ENCODE peak calls at places on chromosomes 11 and 22, in nine cellular contexts. P is IMR-90; V is NCI-H69; H is stimulated activated CD4-positive, alpha-beta T cell treated with anti-CD3 and anti-CD28 coated beads, Interleukin-4, amount 100 ng/mL, for 24 hours; R is hepatic stellate cell; Q is AG09319; K is body of pancreas; U is heart left ventricle; L is posterior cingulate gyrus. G is an unnamed sample.

GRCh38 chr11:69914286-69915150 is 95.3 kb upstream of the FGF3 start:
- DNase-seq in P (no peak), V (no peak), H (no peak), R (no peak), Q (no peak), K (no peak), U (no peak), L (no peak), G (no peak)

GRCh38 chr11:94910779-94911178 is 62.6 kb downstream of the CWC15 start:
- DNase-seq in P (peak), V (no peak), H (no peak), R (no peak), Q (peak), K (no peak), U (no peak), L (no peak), G (no peak)

GRCh38 chr11:26841818-26842457 is 120.1 kb upstream of the SLC5A12 start:
- DNase-seq in P (peak), V (no peak), H (no peak), R (no peak), Q (no peak), K (no peak), U (no peak), L (no peak), G (no peak)

GRCh38 chr11:61691378-61692156 is 11.4 kb downstream of the DAGLA start:
- DNase-seq in P (no peak), V (peak), H (no peak), R (no peak), Q (no peak), K (no peak), U (no peak), L (no peak), G (no peak)

GRCh38 chr11:65206441-65206841 is 24.7 kb downstream of the CAPN1 start:
- DNase-seq in P (no peak), V (no peak), H (no peak), R (no peak), Q (no peak), K (no peak), U (no peak), L (no peak), G (no peak)

GRCh38 chr11:7254731-7255291 is 3.1 kb downstream of the SYT9 start:
- DNase-seq in P (no peak), V (no peak), H (no peak), R (no peak), Q (no peak), K (no peak), U (no peak), L (no peak), G (no peak)

GRCh38 chr11:1296287-1296686 is 13.1 kb downstream of the TOLLIP start:
- DNase-seq in P (no peak), V (no peak), H (no peak), R (no peak), Q (no peak), K (no peak), U (no peak), L (no peak), G (no peak)

GRCh38 chr11:75264356-75264755 is 23.8 kb downstream of the TPBGL start:
- DNase-seq in P (no peak), V (no peak), H (no peak), R (no peak), Q (no peak), K (no peak), U (no peak), L (no peak), G (no peak)

GRCh38 chr11:94583213-94583884 is 16.2 kb downstream of the PIWIL4 start:
- DNase-seq in P (no peak), V (peak), H (no peak), R (no peak), Q (no peak), K (no peak), U (no peak), L (no peak), G (no peak)

GRCh38 chr11:99446400-99446799 is 425.7 kb downstream of the CNTN5 start:
- DNase-seq in P (no peak), V (no peak), H (no peak), R (no peak), Q (no peak), K (no peak), U (no peak), L (no peak), G (no peak)

GRCh38 chr22:36587289-36588154 is 58.6 kb upstream of the EIF3D start:
- DNase-seq in P (peak), V (no peak), H (no peak), R (peak), Q (peak), K (no peak), U (no peak), L (no peak), G (no peak)

GRCh38 chr11:59766542-59766941 is 11.4 kb downstream of the STX3 start:
- DNase-seq in P (no peak), V (no peak), H (no peak), R (no peak), Q (no peak), K (peak), U (no peak), L (no peak), G (no peak)

GRCh38 chr11:27933992-27934829 is 173.7 kb downstream of the KIF18A start:
- DNase-seq in P (peak), V (peak), H (no peak), R (peak), Q (no peak), K (no peak), U (no peak), L (no peak), G (peak)

GRCh38 chr11:70590356-70590991 is 192.1 kb downstream of the CTTN start:
- DNase-seq in P (no peak), V (peak), H (no peak), R (no peak), Q (no peak), K (no peak), U (no peak), L (no peak), G (no peak)

GRCh38 chr22:17907731-17908051 is 116.7 kb downstream of the MICAL3 start:
- DNase-seq in P (no peak), V (no peak), H (no peak), R (no peak), Q (no peak), K (no peak), U (no peak), L (no peak), G (no peak)

GRCh38 chr22:30024231-30024630 is 56.0 kb upstream of the HORMAD2 start:
- DNase-seq in P (no peak), V (no peak), H (no peak), R (no peak), Q (no peak), K (no peak), U (no peak), L (no peak), G (no peak)

G was measured in NCI-H226.